ENCODE peak calls at places on chromosomes 6 and 20, in seven cellular contexts. R, B, G, Q, I, L and S are unnamed samples. For H3K4me1, the result is how much of the 10 kb centered on the place peaks cover.

GRCh38 chr20:12287575-12287974 is 369.9 kb downstream of the BTBD3 start:
- DNase-seq in R (no peak), B (no peak), G (no peak), Q (no peak), I (no peak), L (peak), S (peak)

GRCh38 chr6:109347779-109348178 is 34.5 kb downstream of the CD164 start:
- DNase-seq in R (no peak), B (no peak), G (no peak), Q (no peak), I (no peak), L (no peak), S (no peak)

GRCh38 chr20:49132995-49133451 is 55.1 kb downstream of the STAU1 start:
- DNase-seq in R (peak), B (no peak), G (no peak), Q (peak), I (no peak), L (peak), S (peak)

GRCh38 chr20:15154070-15154469 is 816.7 kb upstream of the FLRT3 start:
- DNase-seq in R (no peak), B (no peak), G (no peak), Q (no peak), I (no peak), L (peak), S (peak)

GRCh38 chr6:157537518-157537917 is 156.5 kb downstream of the ZDHHC14 start:
- DNase-seq in R (no peak), B (no peak), G (no peak), Q (no peak), I (no peak), L (no peak), S (no peak)

GRCh38 chr20:24952376-24953203 is 3.5 kb downstream of the CST7 start:
- DNase-seq in R (no peak), B (no peak), G (no peak), Q (no peak), I (no peak), L (no peak), S (no peak)

GRCh38 chr6:112563368-112563767 is 216.2 kb downstream of the RFPL4B start:
- DNase-seq in R (peak), B (no peak), G (no peak), Q (no peak), I (no peak), L (no peak), S (no peak)

GRCh38 chr6:20791932-20792331 is 257.7 kb downstream of the CDKAL1 start:
- DNase-seq in R (peak), B (no peak), G (no peak), Q (no peak), I (no peak), L (no peak), S (no peak)

GRCh38 chr6:152364846-152365245 is 272.3 kb downstream of the SYNE1 start:
- DNase-seq in R (no peak), B (no peak), G (no peak), Q (no peak), I (no peak), L (no peak), S (no peak)

GRCh38 chr20:9617062-9617461 is 102.7 kb downstream of the LAMP5 start:
- DNase-seq in R (peak), B (peak), G (no peak), Q (peak), I (peak), L (peak), S (peak)

GRCh38 chr6:128567029-128567428 is 46.6 kb upstream of the PTPRK start:
- DNase-seq in R (no peak), B (no peak), G (no peak), Q (no peak), I (no peak), L (no peak), S (peak)

GRCh38 chr6:129114992-129115391 is 232.1 kb downstream of the LAMA2 start:
- DNase-seq in R (no peak), B (no peak), G (no peak), Q (no peak), I (no peak), L (no peak), S (no peak)

GRCh38 chr6:11894212-11894611 is 115.6 kb upstream of the ADTRP start:
- DNase-seq in R (no peak), B (no peak), G (no peak), Q (no peak), I (no peak), L (no peak), S (no peak)

GRCh38 chr6:45423901-45424627 is 46.3 kb upstream of the SUPT3H start:
- DNase-seq in R (no peak), B (peak), G (peak), Q (no peak), I (peak), L (peak), S (no peak)

GRCh38 chr6:45187841-45188240 is 140.3 kb upstream of the RUNX2 start:
- DNase-seq in R (peak), B (no peak), G (no peak), Q (no peak), I (no peak), L (no peak), S (peak)

GRCh38 chr6:21850682-21851081 is 257.1 kb downstream of the SOX4 start:
- DNase-seq in R (no peak), B (no peak), G (no peak), Q (no peak), I (no peak), L (no peak), S (no peak)

GRCh38 chr6:144534123-144534676 is 249.1 kb downstream of the UTRN start:
- DNase-seq in R (no peak), B (no peak), G (no peak), Q (no peak), I (no peak), L (no peak), S (no peak)

GRCh38 chr6:129801909-129802308 is 59.2 kb downstream of the TMEM244 start:
- DNase-seq in R (no peak), B (no peak), G (no peak), Q (no peak), I (no peak), L (peak), S (peak)

GRCh38 chr20:11260611-11261010 is 586.8 kb upstream of the JAG1 start:
- DNase-seq in R (no peak), B (no peak), G (no peak), Q (no peak), I (no peak), L (no peak), S (no peak)

GRCh38 chr6:11009353-11009752 is 34.8 kb downstream of the ELOVL2 start:
- DNase-seq in R (peak), B (no peak), G (no peak), Q (no peak), I (no peak), L (no peak), S (peak)

GRCh38 chr6:149477544-149477943 is 7.3 kb downstream of the ZC3H12D start:
- DNase-seq in R (no peak), B (no peak), G (no peak), Q (no peak), I (no peak), L (no peak), S (no peak)

GRCh38 chr6:36289281-36290018 is 19.6 kb downstream of the PNPLA1 start:
- DNase-seq in R (no peak), B (no peak), G (no peak), Q (no peak), I (no peak), L (no peak), S (peak)

GRCh38 chr6:85382541-85382940 is 67.3 kb upstream of the NT5E start:
- DNase-seq in R (no peak), B (no peak), G (no peak), Q (no peak), I (no peak), L (no peak), S (no peak)

GRCh38 chr6:129753422-129753821 is 43.4 kb upstream of the ARHGAP18 start:
- DNase-seq in R (no peak), B (no peak), G (no peak), Q (no peak), I (no peak), L (no peak), S (no peak)

GRCh38 chr20:5714261-5715041 is 35.8 kb upstream of the SHLD1 start:
- DNase-seq in R (no peak), B (no peak), G (no peak), Q (no peak), I (no peak), L (no peak), S (peak)

GRCh38 chr20:44395963-44396340 is 40.5 kb downstream of the HNF4A start:
- DNase-seq in R (no peak), B (no peak), G (no peak), Q (no peak), I (no peak), L (no peak), S (no peak)

GRCh38 chr6:14721103-14721758 is 524.6 kb upstream of the JARID2 start:
- DNase-seq in R (peak), B (peak), G (no peak), Q (no peak), I (no peak), L (no peak), S (no peak)

GRCh38 chr6:14722704-14723103 is 523.2 kb upstream of the JARID2 start:
- DNase-seq in R (no peak), B (no peak), G (no peak), Q (no peak), I (no peak), L (no peak), S (no peak)

GRCh38 chr6:14722001-14722567 is 523.8 kb upstream of the JARID2 start:
- DNase-seq in R (no peak), B (no peak), G (no peak), Q (no peak), I (no peak), L (peak), S (no peak)

GRCh38 chr6:14719273-14719672 is 526.6 kb upstream of the JARID2 start:
- DNase-seq in R (no peak), B (no peak), G (no peak), Q (no peak), I (no peak), L (no peak), S (no peak)

GRCh38 chr6:14720411-14721102 is 525.3 kb upstream of the JARID2 start:
- DNase-seq in R (peak), B (no peak), G (no peak), Q (no peak), I (no peak), L (no peak), S (no peak)
- H3K4me1 ChIP-seq in R (under half), B (under half), G (under half), Q (under half), I (under half), L (under half), S (under half)

GRCh38 chr6:7723041-7723447 is 2.9 kb upstream of the BMP6 start:
- DNase-seq in R (peak), B (peak), G (peak), Q (peak), I (peak), L (peak), S (peak)
- TF ChIP-seq CTCF in R (peak), B (peak), G (peak), Q (peak), I (peak), L (peak), S (peak)

GRCh38 chr20:46396052-46396451 is 10.4 kb downstream of the ELMO2 start:
- DNase-seq in R (no peak), B (no peak), G (no peak), Q (no peak), I (no peak), L (no peak), S (no peak)
- H3K4me1 ChIP-seq in R (under half), B (under half), G (under half), Q (under half), I (half or more), L (under half), S (under half)

DNA sequence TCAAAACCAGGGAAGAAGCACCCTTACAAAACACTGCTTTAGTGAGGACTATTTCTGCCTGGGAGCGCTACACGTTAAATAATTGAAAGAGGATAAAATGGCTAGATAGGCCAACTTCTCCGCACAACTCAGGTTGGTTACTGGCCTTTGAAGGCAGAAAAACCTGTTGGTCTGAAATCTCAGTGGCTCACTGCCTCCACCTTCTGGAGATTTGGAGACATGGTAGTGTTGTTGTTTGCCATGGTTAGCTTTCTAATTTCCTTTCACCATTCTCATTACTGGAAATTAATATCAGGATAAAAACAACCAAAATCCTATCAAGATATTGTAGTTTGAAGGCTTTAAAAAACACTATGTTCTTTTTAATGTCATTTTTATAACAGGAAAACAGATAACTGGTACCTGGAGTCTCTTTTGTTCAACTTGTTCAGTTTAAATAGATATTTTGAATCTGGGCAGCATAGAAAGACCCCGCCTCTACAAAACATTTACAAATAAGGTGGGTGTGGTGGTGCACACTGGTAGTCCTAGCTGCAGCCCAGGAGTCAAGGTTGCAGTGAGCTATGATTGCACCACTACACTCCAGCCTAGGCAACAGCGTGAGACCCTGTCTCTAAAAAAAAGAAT is 27.5 kb upstream of the BCLAF1 start:
- DNase-seq in R (peak), B (peak), G (no peak), Q (peak), I (no peak), L (peak), S (peak)
- TF ChIP-seq CTCF in R (peak), B (peak), G (peak), Q (peak), I (peak), L (peak), S (peak)

GRCh38 chr6:49121970-49122369 is 341.1 kb downstream of the MMUT start:
- DNase-seq in R (no peak), B (no peak), G (no peak), Q (no peak), I (no peak), L (no peak), S (peak)
- H3K4me1 ChIP-seq in R (under half), B (under half), G (under half), Q (under half), I (under half), L (under half), S (under half)

GRCh38 chr20:40160151-40160550 is 528.9 kb downstream of the MAFB start:
- DNase-seq in R (peak), B (peak), G (peak), Q (peak), I (peak), L (peak), S (peak)
- TF ChIP-seq CTCF in R (peak), B (peak), G (peak), Q (peak), I (peak), L (peak), S (peak)

GRCh38 chr6:33419580-33420492 is at the start of gene SYNGAP1:
- DNase-seq in R (peak), B (no peak), G (peak), Q (peak), I (no peak), L (no peak), S (no peak)

GRCh38 chr6:33423777-33424176 is 3.9 kb downstream of the SYNGAP1 start:
- DNase-seq in R (no peak), B (no peak), G (no peak), Q (no peak), I (no peak), L (no peak), S (no peak)

GRCh38 chr6:33420493-33421343 is 853 bp downstream of the SYNGAP1 start:
- DNase-seq in R (no peak), B (no peak), G (no peak), Q (no peak), I (no peak), L (no peak), S (no peak)

GRCh38 chr6:33418690-33419291 is 884 bp upstream of the CUTA start:
- DNase-seq in R (no peak), B (no peak), G (no peak), Q (no peak), I (no peak), L (no peak), S (no peak)

DNA sequence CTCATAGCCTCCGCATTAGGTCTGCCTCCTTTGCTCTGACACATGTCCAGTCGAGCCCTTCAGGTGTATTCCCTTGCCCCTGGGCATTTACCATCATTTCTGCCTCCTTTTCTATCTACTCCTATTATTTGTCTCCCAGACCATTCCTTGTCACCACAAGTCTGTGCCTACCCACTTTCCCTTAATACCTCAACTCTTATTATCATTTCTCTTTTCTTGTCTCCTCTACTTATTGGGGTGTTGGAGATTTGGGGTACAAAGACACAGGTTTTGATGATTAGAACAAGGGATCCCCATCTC is 1.4 kb downstream of the SYNGAP1 start:
- DNase-seq in R (no peak), B (no peak), G (no peak), Q (no peak), I (no peak), L (no peak), S (no peak)
- H3K4me1 ChIP-seq in R (under half), B (under half), G (under half), Q (under half), I (under half), L (under half), S (under half)

GRCh38 chr20:61739832-61740118 is 325.9 kb downstream of the TAF4 start:
- DNase-seq in R (no peak), B (no peak), G (no peak), Q (no peak), I (no peak), L (no peak), S (no peak)
- TF ChIP-seq CTCF in R (no peak), B (no peak), G (no peak), Q (no peak), I (no peak), L (no peak), S (no peak)